ENCODE peak calls at places on chromosomes 16 and 17, in four cellular contexts. One of them, this sample, is unnamed.

GRCh38 chr17:46072998-46073397 is 73.9 kb downstream of the STH start:
- DNase-seq in HS-27A: peak; percentile 59
- DNase-seq in memory B cell: no peak
- DNase-seq in GM19239: no peak
- DNase-seq in this sample: no peak

GRCh38 chr16:87411375-87412271 is 19.5 kb downstream of the MAP1LC3B start:
- DNase-seq in HS-27A: no peak
- DNase-seq in memory B cell: no peak
- DNase-seq in GM19239: no peak
- DNase-seq in this sample: no peak

GRCh38 chr16:49500211-49500610 is 126.6 kb downstream of the C16orf78 start:
- DNase-seq in HS-27A: no peak
- DNase-seq in memory B cell: no peak
- DNase-seq in GM19239: no peak
- DNase-seq in this sample: no peak

GRCh38 chr16:78598186-78598585 is 498.7 kb downstream of the WWOX start:
- DNase-seq in HS-27A: no peak
- DNase-seq in memory B cell: no peak
- DNase-seq in GM19239: no peak
- DNase-seq in this sample: no peak

GRCh38 chr17:47738178-47738577 is 5.1 kb downstream of the TBX21 start:
- DNase-seq in HS-27A: no peak
- DNase-seq in memory B cell: no peak
- DNase-seq in GM19239: no peak
- DNase-seq in this sample: no peak

GRCh38 chr16:89026121-89026612 is 49.2 kb upstream of the CBFA2T3 start:
- DNase-seq in HS-27A: no peak
- DNase-seq in memory B cell: no peak
- DNase-seq in GM19239: no peak
- DNase-seq in this sample: no peak

GRCh38 chr16:13926507-13926906 is 6.6 kb downstream of the ERCC4 start:
- DNase-seq in HS-27A: no peak
- DNase-seq in memory B cell: no peak
- DNase-seq in GM19239: no peak
- DNase-seq in this sample: no peak

GRCh38 chr17:58316260-58316960 is 12.2 kb downstream of the TSPOAP1 start:
- DNase-seq in HS-27A: no peak
- DNase-seq in memory B cell: no peak
- DNase-seq in GM19239: no peak
- DNase-seq in this sample: no peak

GRCh38 chr17:40967581-40967980 is 833 bp upstream of the KRT39 start:
- DNase-seq in HS-27A: no peak
- DNase-seq in memory B cell: no peak
- DNase-seq in GM19239: no peak
- DNase-seq in this sample: no peak

GRCh38 chr16:4371481-4372314 is at the start of gene VASN:
- DNase-seq in HS-27A: no peak
- DNase-seq in memory B cell: peak; percentile 84
- DNase-seq in GM19239: peak; percentile 90
- DNase-seq in this sample: no peak

GRCh38 chr17:49031965-49032928 is 35.1 kb downstream of the IGF2BP1 start:
- DNase-seq in HS-27A: no peak
- DNase-seq in memory B cell: no peak
- DNase-seq in GM19239: peak; percentile 73
- DNase-seq in this sample: peak; percentile 67

GRCh38 chr16:35134471-35134870 is 1675.1 kb downstream of the TP53TG3F start:
- DNase-seq in HS-27A: no peak
- DNase-seq in memory B cell: no peak
- DNase-seq in GM19239: no peak
- DNase-seq in this sample: no peak

GRCh38 chr17:80805032-80805751 is 186.4 kb upstream of the CHMP6 start:
- DNase-seq in HS-27A: no peak
- DNase-seq in memory B cell: no peak
- DNase-seq in GM19239: no peak
- DNase-seq in this sample: no peak

GRCh38 chr16:9262941-9263340 is 171.5 kb downstream of the HAPSTR1 start:
- DNase-seq in HS-27A: no peak
- DNase-seq in memory B cell: no peak
- DNase-seq in GM19239: no peak
- DNase-seq in this sample: no peak